ENCODE peak calls at places on chromosomes 1 and 21, in nine cellular contexts. One of them, this sample, is unnamed.

GRCh38 chr21:38293765-38294164 is 37.0 kb downstream of the KCNJ15 start:
- DNase-seq in lung: no peak
- DNase-seq in heart right ventricle: peak
- DNase-seq in AG10803: no peak
- DNase-seq in mesothelial cell of epicardium: no peak
- DNase-seq in heart left ventricle: peak
- DNase-seq in epithelial cell of esophagus: no peak
- DNase-seq in nephron progenitor cell: no peak
- DNase-seq in astrocyte of the spinal cord: no peak
- DNase-seq in this sample: no peak

GRCh38 chr1:15836772-15837669 is 10.5 kb upstream of the SPEN start:
- DNase-seq in epithelial cell of esophagus: no peak
- DNase-seq in nephron progenitor cell: no peak
- DNase-seq in lung: peak
- DNase-seq in AG10803: no peak
- DNase-seq in heart right ventricle: peak
- DNase-seq in astrocyte of the spinal cord: no peak
- DNase-seq in mesothelial cell of epicardium: no peak
- DNase-seq in heart left ventricle: peak
- DNase-seq in this sample: no peak

GRCh38 chr1:209552406-209553264 is 30.9 kb upstream of the CAMK1G start:
- DNase-seq in AG10803: no peak
- DNase-seq in mesothelial cell of epicardium: no peak
- DNase-seq in lung: no peak
- DNase-seq in heart left ventricle: no peak
- DNase-seq in epithelial cell of esophagus: no peak
- DNase-seq in astrocyte of the spinal cord: no peak
- DNase-seq in heart right ventricle: no peak
- DNase-seq in nephron progenitor cell: no peak
- DNase-seq in this sample: no peak

GRCh38 chr1:98260839-98261238 is 340.0 kb upstream of the DPYD start:
- DNase-seq in nephron progenitor cell: no peak
- DNase-seq in astrocyte of the spinal cord: no peak
- DNase-seq in mesothelial cell of epicardium: no peak
- DNase-seq in lung: no peak
- DNase-seq in epithelial cell of esophagus: no peak
- DNase-seq in heart right ventricle: no peak
- DNase-seq in AG10803: no peak
- DNase-seq in heart left ventricle: no peak
- DNase-seq in this sample: no peak

GRCh38 chr1:186195377-186195931 is 179.6 kb downstream of the TPR start:
- DNase-seq in astrocyte of the spinal cord: no peak
- DNase-seq in heart right ventricle: no peak
- DNase-seq in mesothelial cell of epicardium: no peak
- DNase-seq in lung: no peak
- DNase-seq in heart left ventricle: no peak
- DNase-seq in nephron progenitor cell: no peak
- DNase-seq in AG10803: no peak
- DNase-seq in epithelial cell of esophagus: no peak
- DNase-seq in this sample: no peak

GRCh38 chr1:45499415-45499769 is 481 bp downstream of the CCDC163 start:
- DNase-seq in lung: no peak
- DNase-seq in heart right ventricle: no peak
- DNase-seq in epithelial cell of esophagus: no peak
- DNase-seq in heart left ventricle: no peak
- DNase-seq in AG10803: no peak
- DNase-seq in mesothelial cell of epicardium: no peak
- DNase-seq in astrocyte of the spinal cord: no peak
- DNase-seq in nephron progenitor cell: peak
- DNase-seq in this sample: no peak

GRCh38 chr21:44574457-44575306 is 1.2 kb downstream of the KRTAP10-4 start:
- DNase-seq in heart left ventricle: no peak
- DNase-seq in mesothelial cell of epicardium: no peak
- DNase-seq in heart right ventricle: no peak
- DNase-seq in epithelial cell of esophagus: no peak
- DNase-seq in lung: peak
- DNase-seq in astrocyte of the spinal cord: no peak
- DNase-seq in nephron progenitor cell: no peak
- DNase-seq in AG10803: no peak
- DNase-seq in this sample: no peak

GRCh38 chr1:6441586-6441985 is 17.0 kb downstream of the ESPN start:
- DNase-seq in astrocyte of the spinal cord: no peak
- DNase-seq in heart left ventricle: no peak
- DNase-seq in AG10803: no peak
- DNase-seq in mesothelial cell of epicardium: no peak
- DNase-seq in lung: no peak
- DNase-seq in epithelial cell of esophagus: no peak
- DNase-seq in heart right ventricle: no peak
- DNase-seq in nephron progenitor cell: no peak
- DNase-seq in this sample: no peak

GRCh38 chr21:41196990-41197389 is 29.0 kb downstream of the BACE2 start:
- DNase-seq in heart right ventricle: no peak
- DNase-seq in lung: no peak
- DNase-seq in AG10803: peak
- DNase-seq in heart left ventricle: no peak
- DNase-seq in mesothelial cell of epicardium: no peak
- DNase-seq in epithelial cell of esophagus: peak
- DNase-seq in astrocyte of the spinal cord: peak
- DNase-seq in nephron progenitor cell: no peak
- DNase-seq in this sample: no peak

GRCh38 chr1:23200885-23201284 is 16.4 kb downstream of the HTR1D start:
- DNase-seq in AG10803: no peak
- DNase-seq in epithelial cell of esophagus: no peak
- DNase-seq in lung: no peak
- DNase-seq in heart right ventricle: no peak
- DNase-seq in heart left ventricle: no peak
- DNase-seq in mesothelial cell of epicardium: no peak
- DNase-seq in astrocyte of the spinal cord: no peak
- DNase-seq in nephron progenitor cell: no peak
- DNase-seq in this sample: no peak

GRCh38 chr1:23202263-23202749 is 15.0 kb downstream of the HTR1D start:
- DNase-seq in astrocyte of the spinal cord: peak
- DNase-seq in epithelial cell of esophagus: peak
- DNase-seq in heart right ventricle: no peak
- DNase-seq in AG10803: peak
- DNase-seq in lung: no peak
- DNase-seq in heart left ventricle: no peak
- DNase-seq in mesothelial cell of epicardium: no peak
- DNase-seq in nephron progenitor cell: no peak
- DNase-seq in this sample: no peak

GRCh38 chr1:23196627-23197328 is 20.5 kb downstream of the HTR1D start:
- DNase-seq in heart right ventricle: no peak
- DNase-seq in mesothelial cell of epicardium: no peak
- DNase-seq in nephron progenitor cell: no peak
- DNase-seq in heart left ventricle: no peak
- DNase-seq in AG10803: peak
- DNase-seq in lung: peak
- DNase-seq in epithelial cell of esophagus: peak
- DNase-seq in astrocyte of the spinal cord: peak
- DNase-seq in this sample: no peak

GRCh38 chr1:23194119-23194984 is 22.9 kb downstream of the HTR1D start:
- DNase-seq in AG10803: peak
- DNase-seq in heart right ventricle: no peak
- DNase-seq in nephron progenitor cell: no peak
- DNase-seq in epithelial cell of esophagus: peak
- DNase-seq in lung: no peak
- DNase-seq in heart left ventricle: no peak
- DNase-seq in astrocyte of the spinal cord: peak
- DNase-seq in mesothelial cell of epicardium: no peak
- DNase-seq in this sample: no peak

DNA sequence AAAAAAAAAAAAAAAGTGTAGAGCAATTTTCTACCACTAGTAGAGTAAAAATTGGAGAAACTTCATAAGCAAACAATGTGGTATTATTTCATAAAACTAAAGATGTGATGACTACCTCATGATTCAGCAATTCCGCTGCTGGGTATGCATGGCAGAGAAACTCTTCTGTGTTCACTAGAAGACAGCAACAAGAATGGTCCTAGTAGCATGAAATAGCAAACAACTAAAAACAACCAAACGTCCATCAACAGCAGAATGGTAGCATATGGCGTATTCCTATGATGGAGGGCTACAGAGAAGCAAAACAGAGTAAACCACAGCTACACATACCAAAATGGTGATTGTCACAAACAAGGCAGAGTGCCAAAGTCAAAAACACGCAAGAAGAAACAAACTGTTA is 18.9 kb downstream of the HTR1D start:
- DNase-seq in astrocyte of the spinal cord: peak
- DNase-seq in lung: no peak
- DNase-seq in heart right ventricle: no peak
- DNase-seq in mesothelial cell of epicardium: no peak
- DNase-seq in epithelial cell of esophagus: peak
- DNase-seq in heart left ventricle: no peak
- DNase-seq in nephron progenitor cell: no peak
- DNase-seq in AG10803: peak
- DNase-seq in this sample: no peak
- TF ChIP-seq CTCF in astrocyte of the spinal cord: no peak
- TF ChIP-seq CTCF in lung: no peak
- TF ChIP-seq CTCF in heart right ventricle: no peak
- TF ChIP-seq CTCF in mesothelial cell of epicardium: peak
- TF ChIP-seq CTCF in epithelial cell of esophagus: no peak
- TF ChIP-seq CTCF in heart left ventricle: no peak
- TF ChIP-seq CTCF in nephron progenitor cell: no peak
- TF ChIP-seq CTCF in AG10803: peak
- TF ChIP-seq CTCF in this sample: no peak

GRCh38 chr1:183470961-183471747 is 1.1 kb upstream of the SMG7 start:
- DNase-seq in heart left ventricle: peak
- DNase-seq in heart right ventricle: peak
- DNase-seq in nephron progenitor cell: peak
- DNase-seq in lung: peak
- DNase-seq in mesothelial cell of epicardium: peak
- DNase-seq in AG10803: peak
- DNase-seq in epithelial cell of esophagus: peak
- DNase-seq in astrocyte of the spinal cord: peak
- DNase-seq in this sample: no peak
- TF ChIP-seq CTCF in heart left ventricle: no peak
- TF ChIP-seq CTCF in heart right ventricle: no peak
- TF ChIP-seq CTCF in nephron progenitor cell: no peak
- TF ChIP-seq CTCF in lung: no peak
- TF ChIP-seq CTCF in mesothelial cell of epicardium: no peak
- TF ChIP-seq CTCF in AG10803: no peak
- TF ChIP-seq CTCF in epithelial cell of esophagus: no peak
- TF ChIP-seq CTCF in astrocyte of the spinal cord: no peak
- TF ChIP-seq CTCF in this sample: peak

DNA sequence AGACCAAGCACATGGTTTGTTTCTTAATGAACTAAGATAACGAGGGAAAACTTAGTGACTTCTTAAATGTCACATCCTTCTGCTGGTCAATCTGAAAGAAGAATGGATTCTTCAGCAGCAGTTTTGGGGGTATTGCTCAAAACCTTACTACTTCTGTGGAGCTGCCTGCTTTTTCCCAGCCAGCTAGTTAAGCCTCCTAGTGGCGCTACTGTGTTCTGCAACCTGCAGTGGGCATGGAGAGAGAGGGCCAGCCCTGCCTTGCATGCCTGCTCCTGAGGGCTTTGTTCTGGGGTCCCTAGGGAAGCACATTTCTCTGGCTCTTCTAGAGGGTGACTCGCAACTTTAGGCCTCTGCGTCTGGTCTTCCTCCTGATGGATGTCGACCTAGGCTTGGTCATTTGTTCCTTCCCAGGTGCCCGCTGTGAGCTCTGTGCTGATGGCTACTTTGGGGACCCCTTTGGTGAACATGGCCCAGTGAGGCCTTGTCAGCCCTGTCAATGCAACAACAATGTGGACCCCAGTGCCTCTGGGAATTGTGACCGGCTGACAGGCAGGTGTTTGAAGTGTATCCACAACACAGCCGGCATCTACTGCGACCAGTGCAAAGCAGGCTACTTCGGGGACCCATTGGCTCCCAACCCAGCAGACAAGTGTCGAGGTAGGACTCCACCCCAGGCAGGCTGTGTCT is 42.0 kb downstream of the LAMC2 start:
- DNase-seq in nephron progenitor cell: peak
- DNase-seq in heart right ventricle: peak
- DNase-seq in epithelial cell of esophagus: no peak
- DNase-seq in heart left ventricle: peak
- DNase-seq in lung: peak
- DNase-seq in mesothelial cell of epicardium: no peak
- DNase-seq in AG10803: peak
- DNase-seq in astrocyte of the spinal cord: peak
- DNase-seq in this sample: peak
- TF ChIP-seq CTCF in nephron progenitor cell: peak
- TF ChIP-seq CTCF in heart right ventricle: peak
- TF ChIP-seq CTCF in epithelial cell of esophagus: peak
- TF ChIP-seq CTCF in heart left ventricle: peak
- TF ChIP-seq CTCF in lung: peak
- TF ChIP-seq CTCF in mesothelial cell of epicardium: peak
- TF ChIP-seq CTCF in AG10803: peak
- TF ChIP-seq CTCF in astrocyte of the spinal cord: peak
- TF ChIP-seq CTCF in this sample: peak

GRCh38 chr1:170370087-170370486 is 161.9 kb upstream of the GORAB start:
- DNase-seq in astrocyte of the spinal cord: no peak
- DNase-seq in AG10803: no peak
- DNase-seq in mesothelial cell of epicardium: no peak
- DNase-seq in heart right ventricle: no peak
- DNase-seq in heart left ventricle: no peak
- DNase-seq in lung: no peak
- DNase-seq in epithelial cell of esophagus: no peak
- DNase-seq in nephron progenitor cell: no peak
- DNase-seq in this sample: no peak

GRCh38 chr1:170366980-170367379 is 165.0 kb upstream of the GORAB start:
- DNase-seq in heart right ventricle: no peak
- DNase-seq in nephron progenitor cell: no peak
- DNase-seq in astrocyte of the spinal cord: no peak
- DNase-seq in epithelial cell of esophagus: no peak
- DNase-seq in heart left ventricle: no peak
- DNase-seq in AG10803: no peak
- DNase-seq in lung: no peak
- DNase-seq in mesothelial cell of epicardium: no peak
- DNase-seq in this sample: no peak

GRCh38 chr1:170369417-170369816 is 162.5 kb upstream of the GORAB start:
- DNase-seq in heart right ventricle: no peak
- DNase-seq in lung: no peak
- DNase-seq in epithelial cell of esophagus: no peak
- DNase-seq in astrocyte of the spinal cord: no peak
- DNase-seq in heart left ventricle: no peak
- DNase-seq in mesothelial cell of epicardium: no peak
- DNase-seq in nephron progenitor cell: no peak
- DNase-seq in AG10803: no peak
- DNase-seq in this sample: no peak

GRCh38 chr1:170367615-170368014 is 164.4 kb upstream of the GORAB start:
- DNase-seq in heart left ventricle: no peak
- DNase-seq in nephron progenitor cell: no peak
- DNase-seq in AG10803: no peak
- DNase-seq in lung: no peak
- DNase-seq in epithelial cell of esophagus: no peak
- DNase-seq in mesothelial cell of epicardium: no peak
- DNase-seq in astrocyte of the spinal cord: no peak
- DNase-seq in heart right ventricle: no peak
- DNase-seq in this sample: no peak

DNA sequence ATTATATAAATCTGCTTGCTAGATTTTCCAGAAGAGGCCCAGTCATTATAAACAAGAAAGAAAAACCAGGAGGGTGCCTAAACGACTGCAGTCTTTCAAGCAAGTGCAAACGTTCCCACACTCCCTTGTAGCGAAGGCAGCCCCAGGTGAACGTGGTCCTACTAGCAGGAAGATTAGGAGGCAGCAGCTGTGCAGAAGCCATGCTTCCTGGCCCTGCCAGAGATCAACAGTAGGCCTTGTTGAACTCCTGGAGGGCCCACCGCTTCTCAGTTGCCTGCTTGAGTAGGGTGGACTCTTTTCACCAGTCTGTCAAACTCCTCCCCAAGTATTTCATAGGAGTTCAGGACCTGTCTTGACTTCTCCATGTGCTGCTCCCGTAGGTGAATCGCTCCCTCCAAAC is 163.0 kb upstream of the GORAB start:
- DNase-seq in heart left ventricle: no peak
- DNase-seq in epithelial cell of esophagus: no peak
- DNase-seq in nephron progenitor cell: no peak
- DNase-seq in astrocyte of the spinal cord: no peak
- DNase-seq in lung: no peak
- DNase-seq in mesothelial cell of epicardium: no peak
- DNase-seq in AG10803: no peak
- DNase-seq in heart right ventricle: no peak
- DNase-seq in this sample: no peak
- TF ChIP-seq CTCF in heart left ventricle: no peak
- TF ChIP-seq CTCF in epithelial cell of esophagus: no peak
- TF ChIP-seq CTCF in nephron progenitor cell: no peak
- TF ChIP-seq CTCF in astrocyte of the spinal cord: no peak
- TF ChIP-seq CTCF in lung: no peak
- TF ChIP-seq CTCF in mesothelial cell of epicardium: no peak
- TF ChIP-seq CTCF in AG10803: no peak
- TF ChIP-seq CTCF in heart right ventricle: no peak
- TF ChIP-seq CTCF in this sample: no peak